ENCODE peak calls at places on chromosomes 16 and 17, in six cellular contexts. N, B, G, U, I and H are unnamed samples.

GRCh38 chr16:6247150-6247549 is 1085.5 kb upstream of the RBFOX1 start:
- DNase-seq in N (no peak), B (no peak), G (no peak), U (no peak), I (no peak), H (no peak)

GRCh38 chr17:50871369-50871768 is 5.2 kb upstream of the TOB1 start:
- DNase-seq in I (no peak), G (no peak), U (no peak), B (no peak), N (no peak), H (no peak)

GRCh38 chr17:63295288-63295687 is 150.8 kb downstream of the CYB561 start:
- DNase-seq in B (no peak), G (no peak), I (no peak), N (no peak), U (no peak), H (no peak)

GRCh38 chr16:48231675-48232214 is 12.4 kb upstream of the LONP2 start:
- DNase-seq in G (no peak), B (no peak), N (peak), U (no peak), I (no peak), H (peak)

GRCh38 chr16:73176577-73177013 is 128.7 kb upstream of the ZFHX3 start:
- DNase-seq in I (no peak), G (no peak), B (no peak), N (peak), U (no peak), H (no peak)

GRCh38 chr16:82864332-82865040 is 237.7 kb downstream of the CDH13 start:
- DNase-seq in U (no peak), B (no peak), N (no peak), I (no peak), G (no peak), H (no peak)

GRCh38 chr17:2959371-2960130 is 103.9 kb downstream of the OR1D5 start:
- DNase-seq in G (no peak), N (no peak), U (no peak), I (no peak), B (no peak), H (no peak)

GRCh38 chr16:89924298-89924924 is 1.3 kb downstream of the TUBB3 start:
- DNase-seq in N (no peak), B (no peak), U (no peak), I (peak), G (peak), H (peak)

GRCh38 chr16:48511716-48512115 is 98.3 kb downstream of the N4BP1 start:
- DNase-seq in N (no peak), B (peak), I (no peak), G (no peak), U (no peak), H (no peak)

GRCh38 chr17:69760562-69760961 is 314.5 kb upstream of the KCNJ16 start:
- DNase-seq in B (no peak), G (no peak), N (no peak), I (no peak), U (no peak), H (no peak)

GRCh38 chr17:17236295-17237025 is 508 bp downstream of the FLCN start:
- DNase-seq in B (no peak), G (no peak), U (no peak), N (no peak), I (peak), H (no peak)

GRCh38 chr17:12637015-12637414 is 28.7 kb upstream of the MYOCD start:
- DNase-seq in G (no peak), N (peak), U (no peak), I (no peak), B (peak), H (peak)

GRCh38 chr16:28258571-28258970 is 33.8 kb upstream of the SBK1 start:
- DNase-seq in I (no peak), B (no peak), N (no peak), G (no peak), U (no peak), H (no peak)

GRCh38 chr17:2299136-2299535 is 4.4 kb downstream of the SMG6 start:
- DNase-seq in G (no peak), I (no peak), N (no peak), U (no peak), B (no peak), H (no peak)

GRCh38 chr16:24900230-24900629 is 54.5 kb downstream of the SLC5A11 start:
- DNase-seq in I (no peak), N (no peak), U (no peak), G (no peak), B (no peak), H (no peak)

GRCh38 chr16:11967195-11967911 is 2.3 kb downstream of the TNFRSF17 start:
- DNase-seq in I (no peak), N (no peak), B (no peak), G (no peak), U (no peak), H (no peak)

GRCh38 chr17:1491406-1492248 is 859 bp downstream of the MYO1C start:
- DNase-seq in G (no peak), U (no peak), B (no peak), I (peak), N (peak), H (no peak)

GRCh38 chr17:44655983-44656700 is at the start of gene MEIOC:
- DNase-seq in N (no peak), U (peak), B (no peak), G (peak), I (peak), H (no peak)

GRCh38 chr17:27896656-27897055 is 3.5 kb upstream of the LYRM9 start:
- DNase-seq in U (no peak), N (no peak), G (no peak), B (no peak), I (no peak), H (no peak)